ENCODE peak calls at places on chromosomes 12 and 14, in seven cellular contexts. C, I, Q, V, B, J and P are unnamed samples.

GRCh38 chr12:105423921-105424320 is 93.4 kb downstream of the C12orf75 start:
- DNase-seq in C (no peak), I (no peak), Q (no peak), V (no peak), B (no peak), J (peak; percentile 33), P (no peak)

GRCh38 chr12:85076688-85077430 is 40.7 kb downstream of the LRRIQ1 start:
- DNase-seq in C (peak; percentile 12), I (no peak), Q (peak; percentile 81), V (peak; percentile 43), B (no peak), J (no peak), P (peak; percentile 38)

GRCh38 chr14:64758025-64758521 is 53.8 kb downstream of the PLEKHG3 start:
- DNase-seq in C (no peak), I (no peak), Q (no peak), V (no peak), B (no peak), J (no peak), P (no peak)

GRCh38 chr14:53842938-53843337 is 113.7 kb downstream of the BMP4 start:
- DNase-seq in C (no peak), I (no peak), Q (no peak), V (peak; percentile 95), B (no peak), J (no peak), P (no peak)

GRCh38 chr12:47346251-47347019 is 266.7 kb upstream of the AMIGO2 start:
- DNase-seq in C (no peak), I (no peak), Q (no peak), V (peak; percentile 93), B (no peak), J (no peak), P (no peak)

GRCh38 chr14:35229495-35230089 is 62.6 kb upstream of the PSMA6 start:
- DNase-seq in C (peak; percentile 46), I (no peak), Q (no peak), V (peak; percentile 49), B (no peak), J (peak; percentile 14), P (no peak)

GRCh38 chr12:20830456-20830855 is 20.0 kb downstream of the SLCO1B3 start:
- DNase-seq in C (no peak), I (no peak), Q (no peak), V (no peak), B (no peak), J (no peak), P (no peak)

GRCh38 chr12:50201987-50202521 is 34.9 kb upstream of the CERS5 start:
- DNase-seq in C (no peak), I (no peak), Q (peak; percentile 81), V (no peak), B (no peak), J (no peak), P (no peak)

GRCh38 chr12:31859232-31859977 is 99.8 kb upstream of the RESF1 start:
- DNase-seq in C (no peak), I (no peak), Q (no peak), V (no peak), B (peak; percentile 63), J (no peak), P (no peak)

GRCh38 chr12:63276537-63277365 is 125.8 kb upstream of the AVPR1A start:
- DNase-seq in C (peak; percentile 5), I (peak; percentile 69), Q (peak; percentile 61), V (peak; percentile 44), B (no peak), J (peak; percentile 12), P (peak; percentile 52)

GRCh38 chr14:55588259-55588699 is 8.3 kb downstream of the KTN1 start:
- DNase-seq in C (no peak), I (no peak), Q (no peak), V (no peak), B (no peak), J (no peak), P (no peak)

GRCh38 chr12:124512667-124513296 is 54.6 kb downstream of the NCOR2 start:
- DNase-seq in C (peak; percentile 54), I (peak; percentile 79), Q (peak; percentile 93), V (peak; percentile 76), B (no peak), J (peak; percentile 80), P (peak; percentile 96)

GRCh38 chr12:101697930-101698781 is 716 bp downstream of the CHPT1 start:
- DNase-seq in C (no peak), I (no peak), Q (no peak), V (peak; percentile 22), B (no peak), J (peak; percentile 52), P (peak; percentile 11)

GRCh38 chr14:104383088-104383805 is 196.3 kb upstream of the C14orf180 start:
- DNase-seq in C (peak; percentile 81), I (no peak), Q (no peak), V (no peak), B (no peak), J (no peak), P (no peak)

GRCh38 chr12:100106861-100107260 is 35.8 kb downstream of the BLTP3B start:
- DNase-seq in C (no peak), I (no peak), Q (no peak), V (no peak), B (no peak), J (no peak), P (no peak)

GRCh38 chr12:113247123-113248045 is 26.1 kb downstream of the TPCN1 start:
- DNase-seq in C (peak; percentile 33), I (no peak), Q (no peak), V (no peak), B (no peak), J (no peak), P (no peak)

GRCh38 chr12:95608252-95609033 is 57.2 kb upstream of the USP44 start:
- DNase-seq in C (no peak), I (no peak), Q (no peak), V (peak; percentile 28), B (no peak), J (no peak), P (peak; percentile 55)

DNA sequence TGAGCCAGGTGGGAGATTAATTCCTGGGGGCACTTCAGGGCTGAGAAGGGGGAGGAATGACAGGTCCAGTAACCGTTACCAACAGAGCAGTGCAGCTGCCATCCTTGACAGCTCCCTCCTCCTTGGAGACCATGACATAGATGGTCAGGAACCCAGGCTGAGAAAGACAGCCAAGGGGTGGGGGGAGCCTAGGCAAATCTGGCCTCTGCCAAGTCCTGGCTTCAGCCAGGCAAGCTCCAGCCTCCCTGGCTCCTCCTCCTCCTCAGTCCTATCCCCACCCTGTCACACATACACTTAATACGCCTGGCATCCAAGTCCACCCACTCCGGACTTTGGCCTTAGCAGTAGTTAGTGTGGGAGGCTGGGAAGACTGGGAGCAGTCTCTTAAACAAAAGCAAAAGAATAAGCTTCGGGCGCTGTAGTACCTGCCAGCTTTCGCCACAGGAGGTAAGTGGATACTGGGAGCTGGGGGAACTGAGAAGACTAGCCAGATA is at the start of gene RDH5:
- DNase-seq in C (no peak), I (no peak), Q (no peak), V (peak; percentile 83), B (no peak), J (no peak), P (no peak)
- H3K4me3 ChIP-seq in C (no peak within 1 kb of the TSS), I (no peak within 1 kb of the TSS), Q (peak within 1 kb of the TSS; percentile 9), V (peak within 1 kb of the TSS; percentile 15), B (no peak within 1 kb of the TSS), J (no peak within 1 kb of the TSS), P (no peak within 1 kb of the TSS)

GRCh38 chr12:17108877-17109520 is 503.0 kb upstream of the LMO3 start:
- DNase-seq in C (no peak), I (no peak), Q (no peak), V (no peak), B (no peak), J (no peak), P (no peak)
- TF ChIP-seq YY1 in C (no peak), I (no peak), Q (no peak), V (no peak), B (no peak), J (no peak), P (no peak)

GRCh38 chr12:5018677-5019076 is 25.0 kb upstream of the KCNA5 start:
- DNase-seq in C (no peak), I (no peak), Q (no peak), V (no peak), B (no peak), J (no peak), P (no peak)

GRCh38 chr12:5015711-5016492 is 27.8 kb upstream of the KCNA5 start:
- DNase-seq in C (no peak), I (no peak), Q (no peak), V (no peak), B (no peak), J (no peak), P (no peak)

GRCh38 chr12:5014269-5014668 is 29.4 kb upstream of the KCNA5 start:
- DNase-seq in C (no peak), I (no peak), Q (no peak), V (no peak), B (no peak), J (no peak), P (no peak)

GRCh38 chr12:5022030-5022429 is 21.6 kb upstream of the KCNA5 start:
- DNase-seq in C (no peak), I (no peak), Q (no peak), V (no peak), B (no peak), J (no peak), P (no peak)

DNA sequence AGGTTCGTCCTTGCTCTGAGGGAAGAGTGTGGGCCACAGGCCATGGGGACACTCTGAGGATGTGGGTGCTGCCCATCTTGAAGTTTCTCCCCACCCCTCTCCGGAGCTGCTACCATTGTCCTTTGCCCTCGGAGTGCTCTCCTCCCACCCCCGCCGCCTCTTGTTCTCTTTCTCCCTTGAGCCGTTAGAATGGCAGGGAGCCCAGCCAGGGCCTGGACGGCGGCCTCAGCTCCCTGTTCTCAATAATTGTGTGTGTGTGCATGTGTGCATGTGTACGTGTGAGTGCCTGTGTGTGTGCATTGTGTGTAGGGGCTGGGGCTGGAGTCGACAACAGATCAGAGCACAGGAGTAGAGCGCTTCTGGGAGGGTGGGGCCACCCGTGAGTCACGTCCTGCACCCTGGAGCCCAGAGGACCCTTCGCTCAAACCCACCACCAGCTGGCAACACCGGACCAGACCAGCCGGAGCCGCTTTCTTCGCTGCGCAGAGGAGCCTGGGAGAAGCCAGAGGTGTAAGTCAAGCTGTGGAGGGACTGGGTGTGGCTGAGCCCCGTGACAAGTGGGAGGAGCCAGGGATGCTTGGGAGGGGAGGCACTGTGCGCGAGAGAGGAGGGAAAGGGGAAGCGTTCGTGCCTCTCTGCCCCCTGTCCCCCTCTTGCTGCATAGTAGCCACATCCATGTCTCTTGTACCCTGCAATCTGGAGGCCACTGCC is 25.9 kb upstream of the KCNA5 start:
- DNase-seq in C (no peak), I (no peak), Q (no peak), V (no peak), B (no peak), J (peak; percentile 53), P (no peak)
- H3K4me3 ChIP-seq in C (no peak overlapping the region), I (no peak overlapping the region), Q (no peak overlapping the region), V (no peak overlapping the region), B (no peak overlapping the region), J (no peak overlapping the region), P (no peak overlapping the region)

GRCh38 chr12:9648701-9649531 is 20.6 kb upstream of the CLEC2D start:
- DNase-seq in C (no peak), I (no peak), Q (no peak), V (no peak), B (no peak), J (no peak), P (no peak)

GRCh38 chr12:9647825-9648700 is 21.4 kb upstream of the CLEC2D start:
- DNase-seq in C (peak; percentile 86), I (peak; percentile 80), Q (no peak), V (peak; percentile 74), B (peak; percentile 89), J (peak; percentile 86), P (peak; percentile 91)

GRCh38 chr12:9649532-9649940 is 20.0 kb upstream of the CLEC2D start:
- DNase-seq in C (no peak), I (no peak), Q (no peak), V (no peak), B (peak; percentile 59), J (no peak), P (no peak)

GRCh38 chr12:9642606-9643270 is 26.8 kb upstream of the CLEC2D start:
- DNase-seq in C (no peak), I (no peak), Q (no peak), V (no peak), B (no peak), J (no peak), P (no peak)

GRCh38 chr12:9646794-9647622 is 22.5 kb upstream of the CLEC2D start:
- DNase-seq in C (no peak), I (no peak), Q (no peak), V (no peak), B (no peak), J (no peak), P (peak; percentile 51)
- TF ChIP-seq YY1 in C (no peak), I (no peak), Q (no peak), V (no peak), B (no peak), J (no peak), P (no peak)